ENCODE peak calls at places on chromosomes 5 and 9, in nine cellular contexts. E is endothelial cell of umbilical vein, L is A673, M is breast epithelium, U is dorsolateral prefrontal cortex, W is mammary epithelial cell, Z is gastrocnemius medialis, P is lower lobe of right lung, X is upper lobe of right lung. H is an unnamed sample.

GRCh38 chr9:82184524-82184923 is 196.0 kb downstream of the SPATA31D1 start:
- DNase-seq in U (no peak), P (no peak), X (no peak), L (no peak), Z (no peak), W (no peak), M (no peak), E (no peak), H (no peak)

GRCh38 chr9:81574399-81574798 is 114.9 kb downstream of the TLE1 start:
- DNase-seq in E (no peak), U (no peak), P (no peak), L (no peak), X (no peak), Z (no peak), M (no peak), W (no peak), H (no peak)

GRCh38 chr9:114371343-114371985 is 16.3 kb downstream of the AKNA start:
- DNase-seq in W (no peak), L (no peak), P (no peak), M (no peak), E (no peak), U (no peak), X (no peak), Z (no peak), H (no peak)

GRCh38 chr9:113928269-113928668 is 52.2 kb downstream of the ZNF618 start:
- DNase-seq in W (no peak), Z (no peak), M (no peak), P (no peak), E (peak; percentile 17), X (no peak), L (no peak), U (no peak), H (no peak)

GRCh38 chr5:75716715-75717081 is 539 bp downstream of the POC5 start:
- DNase-seq in L (no peak), Z (no peak), U (no peak), X (no peak), E (no peak), M (no peak), P (peak; percentile 52), W (no peak), H (no peak)

GRCh38 chr5:43498571-43498970 is 14.9 kb upstream of the TMEM267 start:
- DNase-seq in E (no peak), P (no peak), W (no peak), M (no peak), X (no peak), Z (no peak), L (no peak), U (no peak), H (no peak)

GRCh38 chr5:55994502-55994997 is at the start of gene IL6ST:
- DNase-seq in Z (peak; percentile 42), P (no peak), M (peak; percentile 68), L (peak; percentile 64), E (peak; percentile 83), W (peak; percentile 83), X (no peak), U (no peak), H (peak; percentile 83)

GRCh38 chr5:159850192-159850573 is 66.1 kb upstream of the ADRA1B start:
- DNase-seq in U (no peak), L (no peak), Z (peak; percentile 77), P (no peak), E (no peak), X (no peak), W (peak; percentile 90), M (no peak), H (peak; percentile 76)

GRCh38 chr5:8829322-8830029 is 716.4 kb downstream of the SEMA5A start:
- DNase-seq in L (no peak), P (no peak), Z (no peak), U (no peak), W (peak; percentile 96), X (no peak), E (peak; percentile 82), M (no peak), H (peak; percentile 95)

GRCh38 chr9:109794361-109795012 is 14.5 kb downstream of the PALM2AKAP2 start:
- DNase-seq in E (no peak), P (no peak), M (no peak), X (no peak), L (no peak), W (no peak), U (no peak), Z (no peak), H (no peak)

GRCh38 chr9:116337015-116337414 is 183.4 kb downstream of the PAPPA start:
- DNase-seq in E (no peak), X (no peak), W (peak; percentile 31), U (no peak), Z (no peak), L (no peak), M (no peak), P (no peak), H (no peak)

GRCh38 chr9:8628771-8629170 is 829.2 kb upstream of the DMAC1 start:
- DNase-seq in Z (no peak), L (no peak), E (no peak), X (no peak), U (no peak), W (no peak), M (no peak), P (no peak), H (no peak)

GRCh38 chr5:42872865-42873264 is 61.2 kb upstream of the SELENOP start:
- DNase-seq in X (no peak), L (no peak), Z (no peak), E (no peak), M (no peak), P (no peak), W (no peak), U (no peak), H (no peak)

GRCh38 chr9:15304620-15305019 is 2.4 kb downstream of the TTC39B start:
- DNase-seq in L (no peak), P (no peak), W (no peak), E (no peak), X (no peak), U (no peak), M (no peak), Z (no peak), H (no peak)

GRCh38 chr5:103498800-103499199 is 63.8 kb downstream of the NUDT12 start:
- DNase-seq in E (no peak), L (no peak), U (no peak), P (no peak), X (no peak), M (no peak), W (no peak), Z (no peak), H (no peak)

GRCh38 chr9:13817754-13818278 is 496.1 kb downstream of the NFIB start:
- DNase-seq in Z (no peak), P (no peak), E (no peak), W (no peak), L (no peak), M (no peak), U (no peak), X (no peak), H (no peak)

GRCh38 chr9:95468791-95469190 is 48.0 kb downstream of the PTCH1 start:
- DNase-seq in L (no peak), M (no peak), P (no peak), E (no peak), U (no peak), W (no peak), Z (no peak), X (no peak), H (no peak)

GRCh38 chr5:142145106-142145900 is 36.7 kb downstream of the NDFIP1 start:
- DNase-seq in U (no peak), Z (peak; percentile 32), M (no peak), E (peak; percentile 71), P (no peak), X (no peak), W (peak; percentile 47), L (peak; percentile 83), H (peak; percentile 67)

GRCh38 chr5:159337291-159337974 is 7.1 kb upstream of the IL12B start:
- DNase-seq in M (no peak), Z (no peak), P (no peak), X (no peak), E (no peak), L (peak; percentile 22), U (no peak), W (peak; percentile 91), H (peak; percentile 73)

GRCh38 chr5:90434116-90434714 is 24.7 kb upstream of the CETN3 start:
- DNase-seq in L (peak; percentile 67), M (no peak), P (peak; percentile 59), U (peak; percentile 68), W (peak; percentile 3), X (no peak), E (peak; percentile 41), Z (no peak), H (peak; percentile 11)
- TF ChIP-seq CTCF in L (peak; percentile 89), M (no peak), P (peak; percentile 66), U (peak; percentile 58), W (peak; percentile 55), X (peak; percentile 67), E (peak; percentile 64), Z (no peak), H (peak; percentile 53)

GRCh38 chr5:143194713-143195112 is 208.8 kb downstream of the NR3C1 start:
- DNase-seq in P (no peak), L (no peak), W (no peak), X (no peak), E (no peak), M (no peak), Z (no peak), U (no peak), H (no peak)
- H3K27ac ChIP-seq in P (no peak overlapping the region), L (no peak overlapping the region), W (no peak overlapping the region), X (no peak overlapping the region), E (no peak overlapping the region), M (peak overlapping the region; percentile 49), Z (peak overlapping the region; percentile 29), U (no peak overlapping the region), H (peak overlapping the region; percentile 66)

DNA sequence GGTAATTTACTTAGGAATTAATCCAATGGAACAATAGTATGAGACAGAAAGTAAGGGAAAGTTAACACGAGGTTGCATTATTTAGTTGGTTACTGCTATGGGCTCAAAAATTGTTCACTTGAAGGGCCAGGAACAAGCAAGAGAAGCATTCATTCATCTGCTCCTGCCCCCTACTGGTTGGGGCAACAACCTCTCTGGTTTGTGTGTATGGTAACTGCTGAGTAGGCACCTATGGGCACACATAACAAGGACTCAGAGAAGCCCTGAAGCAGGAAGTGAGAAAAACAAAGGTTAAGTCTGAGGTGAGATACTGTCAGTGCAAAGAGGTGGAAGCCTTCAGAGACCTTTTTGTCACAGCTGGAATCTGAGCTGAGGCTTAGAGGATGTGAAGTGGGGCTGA is 34.4 kb upstream of the RANBP6 start:
- DNase-seq in M (no peak), L (peak; percentile 10), U (no peak), Z (no peak), X (no peak), E (peak; percentile 21), P (no peak), W (peak; percentile 48), H (no peak)
- TF ChIP-seq CTCF in M (no peak), L (peak; percentile 51), U (no peak), Z (no peak), X (peak; percentile 33), E (peak; percentile 22), P (peak; percentile 27), W (peak; percentile 61), H (no peak)

DNA sequence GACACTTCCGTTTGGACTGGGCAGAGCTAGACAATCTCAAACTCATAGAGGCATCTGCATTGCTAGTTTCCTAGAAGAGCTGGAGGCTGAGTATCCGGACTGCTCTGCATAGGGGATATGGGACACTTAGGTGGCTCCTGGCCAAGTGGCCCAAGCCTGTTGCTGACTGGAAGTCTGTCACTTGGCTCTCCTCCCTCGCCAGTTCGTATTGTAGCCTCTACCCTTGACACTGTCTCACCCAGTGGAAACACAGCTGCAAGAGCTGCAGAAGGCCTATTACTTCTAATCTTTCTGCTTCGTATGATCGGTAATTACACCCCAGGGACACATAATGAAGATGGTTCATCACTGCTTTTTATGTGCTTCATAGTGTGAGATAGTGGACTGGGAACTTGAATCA is 34.7 kb downstream of the ITGA1 start:
- DNase-seq in X (peak; percentile 57), E (no peak), L (peak; percentile 76), U (no peak), W (no peak), P (no peak), Z (peak; percentile 46), M (no peak), H (no peak)
- H3K27ac ChIP-seq in X (no peak overlapping the region), E (no peak overlapping the region), L (no peak overlapping the region), U (no peak overlapping the region), W (no peak overlapping the region), P (no peak overlapping the region), Z (peak overlapping the region; percentile 53), M (peak overlapping the region; percentile 35), H (no peak overlapping the region)

H was measured in RWPE1.